ENCODE peak calls at places on chromosomes 1 and 21, in four cellular contexts. O is right lobe of liver, Q is uterus, T is stomach. X is an unnamed sample.

GRCh38 chr1:77473690-77474089 is 191.9 kb downstream of the AK5 start:
- DNase-seq in O (no peak), Q (no peak), T (no peak), X (no peak)

GRCh38 chr21:21137986-21138385 is 139.8 kb downstream of the NCAM2 start:
- DNase-seq in O (no peak), Q (no peak), T (no peak), X (no peak)

GRCh38 chr1:67832737-67833594 is at the start of gene GNG12:
- DNase-seq in O (peak; percentile 82), Q (peak; percentile 78), T (peak; percentile 77), X (peak; percentile 74)

GRCh38 chr21:25670726-25671125 is 31.7 kb downstream of the JAM2 start:
- DNase-seq in O (no peak), Q (no peak), T (no peak), X (no peak)

GRCh38 chr1:234212764-234213406 is 160.4 kb upstream of the COA6 start:
- DNase-seq in O (no peak), Q (no peak), T (no peak), X (no peak)

GRCh38 chr1:200488375-200489165 is 78.7 kb upstream of the ZNF281 start:
- DNase-seq in O (no peak), Q (peak; percentile 24), T (peak; percentile 51), X (no peak)

GRCh38 chr1:210438928-210439841 is 110.5 kb downstream of the HHAT start:
- DNase-seq in O (no peak), Q (no peak), T (no peak), X (no peak)

GRCh38 chr1:172203135-172203823 is 217.2 kb upstream of the C1orf105 start:
- DNase-seq in O (no peak), Q (no peak), T (no peak), X (no peak)

GRCh38 chr1:111737216-111738132 is 1.7 kb downstream of the INKA2 start:
- DNase-seq in O (no peak), Q (no peak), T (no peak), X (no peak)

GRCh38 chr21:38067086-38067739 is 151.0 kb upstream of the KCNJ6 start:
- DNase-seq in O (no peak), Q (no peak), T (no peak), X (no peak)

GRCh38 chr1:118985611-118986290 is 2.4 kb downstream of the TBX15 start:
- DNase-seq in O (no peak), Q (no peak), T (no peak), X (no peak)

GRCh38 chr1:85201340-85202091 is 700 bp upstream of the SYDE2 start:
- DNase-seq in O (peak; percentile 84), Q (peak; percentile 79), T (peak; percentile 78), X (peak; percentile 72)

GRCh38 chr21:27693376-27693775 is 726.5 kb upstream of the ADAMTS5 start:
- DNase-seq in O (no peak), Q (no peak), T (no peak), X (no peak)

GRCh38 chr1:218344814-218345672 is at the start of gene TGFB2:
- DNase-seq in O (no peak), Q (peak; percentile 63), T (no peak), X (peak; percentile 51)

GRCh38 chr1:109282497-109282951 is 421 bp downstream of the PSRC1 start:
- DNase-seq in O (no peak), Q (no peak), T (no peak), X (no peak)

GRCh38 chr1:210342986-210343780 is 14.5 kb downstream of the HHAT start:
- DNase-seq in O (no peak), Q (no peak), T (no peak), X (no peak)

GRCh38 chr1:36248250-36248894 is 24.1 kb downstream of the THRAP3 start:
- DNase-seq in O (peak; percentile 79), Q (peak; percentile 66), T (peak; percentile 62), X (peak; percentile 81)

GRCh38 chr1:52727114-52727586 is 897 bp downstream of the ZYG11B start:
- DNase-seq in O (no peak), Q (no peak), T (no peak), X (no peak)

GRCh38 chr1:52723260-52723659 is 3.0 kb upstream of the ZYG11B start:
- DNase-seq in O (no peak), Q (no peak), T (no peak), X (no peak)

GRCh38 chr1:52725903-52726264 is 369 bp upstream of the ZYG11B start:
- DNase-seq in O (no peak), Q (no peak), T (no peak), X (no peak)

GRCh38 chr1:52727956-52728656 is 1.9 kb downstream of the ZYG11B start:
- DNase-seq in O (no peak), Q (no peak), T (no peak), X (no peak)

GRCh38 chr1:52726265-52727113 is at the start of gene ZYG11B:
- DNase-seq in O (peak; percentile 93), Q (peak; percentile 90), T (peak; percentile 91), X (peak; percentile 92)
- TF ChIP-seq POLR2A in O (peak; percentile 87), Q (peak; percentile 88), T (no peak), X (peak; percentile 68)

GRCh38 chr1:41790351-41790750 is 128.4 kb downstream of the HIVEP3 start:
- DNase-seq in O (no peak), Q (no peak), T (no peak), X (no peak)
- H3K27ac ChIP-seq in O (no peak overlapping the region), Q (no peak overlapping the region), T (no peak overlapping the region), X (no peak overlapping the region)

GRCh38 chr1:44420535-44420934 is 15.5 kb downstream of the RNF220 start:
- DNase-seq in O (no peak), Q (no peak), T (no peak), X (no peak)
- H3K27me3 ChIP-seq in O (peaks cover 44% of the 10 kb centered on the region), Q (peaks cover 44% of the 10 kb centered on the region), T (peaks cover 14% of the 10 kb centered on the region), X (no peaks in the 10 kb centered on the region)

GRCh38 chr1:156652131-156652991 is 10.4 kb downstream of the BCAN start:
- DNase-seq in O (no peak), Q (no peak), T (no peak), X (peak; percentile 58)
- TF ChIP-seq POLR2A in O (no peak), Q (no peak), T (no peak), X (no peak)

DNA sequence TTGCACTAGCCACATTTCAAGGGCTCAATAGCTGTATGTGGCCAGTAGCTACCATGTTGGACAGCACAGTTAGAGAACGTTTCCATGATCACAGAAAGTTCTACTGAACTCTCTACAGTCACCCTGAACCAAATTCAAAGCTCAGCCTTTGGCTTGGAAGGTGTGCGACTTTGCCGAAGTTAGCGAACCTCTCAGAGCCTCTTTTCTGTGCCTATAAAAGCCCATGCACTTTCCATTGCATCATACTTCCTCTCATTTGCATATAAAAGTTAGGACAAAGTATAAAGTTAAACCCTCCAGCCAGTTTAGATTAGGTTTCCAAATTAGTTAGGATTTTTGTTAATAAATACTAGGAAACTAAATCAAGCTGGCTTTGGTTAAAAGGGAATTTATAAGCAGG is 4.7 kb upstream of the SLC1A7 start:
- DNase-seq in O (no peak), Q (no peak), T (no peak), X (no peak)
- H3K27ac ChIP-seq in O (no peak overlapping the region), Q (no peak overlapping the region), T (no peak overlapping the region), X (no peak overlapping the region)

DNA sequence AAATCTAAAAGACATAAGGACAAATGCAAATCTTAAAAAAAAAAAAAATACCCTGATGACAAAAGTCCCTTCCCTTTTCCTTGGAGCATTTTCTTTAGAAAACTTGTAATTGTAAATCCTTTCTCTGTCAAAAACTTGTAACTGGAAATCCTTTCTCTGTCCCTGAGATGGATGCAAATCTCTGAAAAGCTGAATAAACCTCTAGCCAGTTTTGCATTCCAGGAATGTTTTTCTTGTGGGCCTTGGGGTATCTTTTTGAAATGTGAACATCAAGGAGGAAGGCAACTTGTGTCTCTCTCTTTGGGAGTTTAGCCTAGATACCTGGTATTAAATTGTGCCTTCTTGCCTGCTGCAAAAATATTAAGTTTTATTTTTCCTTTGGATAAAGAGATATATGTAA is 305.3 kb downstream of the KCNT2 start:
- DNase-seq in O (no peak), Q (no peak), T (no peak), X (no peak)
- H3K27me3 ChIP-seq in O (no peaks in the 10 kb centered on the region), Q (no peaks in the 10 kb centered on the region), T (no peaks in the 10 kb centered on the region), X (no peaks in the 10 kb centered on the region)

GRCh38 chr1:19597463-19598309 is 46.4 kb upstream of the NBL1 start:
- DNase-seq in O (no peak), Q (no peak), T (no peak), X (no peak)

GRCh38 chr1:19596065-19596718 is 47.9 kb upstream of the NBL1 start:
- DNase-seq in O (no peak), Q (no peak), T (no peak), X (peak; percentile 39)

GRCh38 chr1:19591482-19592093 is 52.5 kb upstream of the NBL1 start:
- DNase-seq in O (no peak), Q (no peak), T (no peak), X (no peak)

GRCh38 chr1:19599810-19600209 is 44.3 kb upstream of the NBL1 start:
- DNase-seq in O (no peak), Q (no peak), T (no peak), X (no peak)

GRCh38 chr1:19596719-19597462 is 47.2 kb upstream of the NBL1 start:
- DNase-seq in O (peak; percentile 97), Q (peak; percentile 96), T (peak; percentile 97), X (peak; percentile 98)
- TF ChIP-seq POLR2A in O (peak; percentile 80), Q (peak; percentile 79), T (peak; percentile 68), X (peak; percentile 71)

GRCh38 chr1:92817137-92817697 is 14.6 kb upstream of the RPL5 start:
- DNase-seq in O (no peak), Q (no peak), T (no peak), X (no peak)
- H3K27ac ChIP-seq in O (no peak overlapping the region), Q (no peak overlapping the region), T (peak overlapping the region; percentile 76), X (no peak overlapping the region)

GRCh38 chr1:159184201-159184600 is 12.8 kb downstream of the CADM3 start:
- DNase-seq in O (no peak), Q (no peak), T (no peak), X (no peak)
- H3K27me3 ChIP-seq in O (peaks cover 3% of the 10 kb centered on the region), Q (no peaks in the 10 kb centered on the region), T (no peaks in the 10 kb centered on the region), X (no peaks in the 10 kb centered on the region)

GRCh38 chr1:44806704-44807363 is at the start of gene DYNLT4:
- DNase-seq in O (peak; percentile 45), Q (no peak), T (no peak), X (no peak)

GRCh38 chr1:44808063-44808937 is at the start of gene BTBD19:
- DNase-seq in O (peak; percentile 89), Q (peak; percentile 91), T (peak; percentile 51), X (peak; percentile 91)

GRCh38 chr1:44808938-44809917 is 905 bp downstream of the BTBD19 start:
- DNase-seq in O (peak; percentile 65), Q (peak; percentile 69), T (peak; percentile 51), X (peak; percentile 69)

GRCh38 chr1:44806025-44806703 is 987 bp downstream of the DYNLT4 start:
- DNase-seq in O (peak; percentile 63), Q (peak; percentile 47), T (no peak), X (peak; percentile 57)

DNA sequence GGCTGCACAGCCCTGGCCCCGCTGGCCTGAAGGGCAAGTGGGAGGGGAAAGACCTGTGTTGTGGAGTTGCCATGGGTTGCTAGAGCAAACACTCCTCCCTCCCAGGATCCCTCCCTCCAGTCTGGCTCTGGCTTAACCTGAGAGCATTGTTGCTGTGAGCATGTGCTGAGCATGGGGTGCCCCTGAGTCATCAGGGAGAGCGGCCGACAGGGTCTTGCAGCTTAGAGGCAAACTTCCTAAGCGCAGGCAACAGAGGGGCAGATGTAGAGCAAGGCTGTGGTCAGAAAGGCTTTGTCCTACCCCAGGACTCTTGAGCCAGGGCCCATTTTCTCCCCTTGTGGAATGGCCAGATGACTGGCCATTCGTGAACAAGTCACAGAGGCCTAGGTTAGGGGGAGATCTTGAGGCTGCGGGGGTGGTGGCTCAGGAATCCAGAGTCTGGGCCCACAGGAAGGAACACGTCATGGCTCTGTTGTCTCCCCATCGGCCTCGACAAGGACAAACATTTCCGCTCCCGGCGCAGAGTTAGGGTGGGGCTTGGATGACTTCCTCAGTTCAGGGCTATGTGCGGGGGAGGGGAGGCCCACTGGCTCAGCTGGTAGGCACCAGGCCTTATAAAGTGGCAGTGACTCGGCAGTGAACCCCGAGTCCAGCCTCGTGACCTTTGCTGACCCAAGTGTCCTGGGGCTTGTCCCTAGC is 362 bp upstream of the DYNLT4 start:
- DNase-seq in O (peak; percentile 98), Q (peak; percentile 97), T (peak; percentile 95), X (peak; percentile 98)
- TF ChIP-seq POLR2A in O (no peak), Q (peak; percentile 62), T (no peak), X (peak; percentile 46)